ENCODE peak calls at places on chromosomes 5 and 9, in eight cellular contexts. N, P, D, Q, C, G, K and M are unnamed samples.

GRCh38 chr9:82993856-82994605 is 68.9 kb downstream of the RASEF start:
- DNase-seq in N (no peak), P (no peak), D (no peak), Q (no peak), C (no peak), G (no peak), K (no peak), M (no peak)

GRCh38 chr5:50958852-50959457 is 292.5 kb downstream of the PARP8 start:
- DNase-seq in N (peak; percentile 15), P (peak; percentile 59), D (no peak), Q (no peak), C (no peak), G (no peak), K (no peak), M (peak; percentile 7)

GRCh38 chr5:113487779-113488644 is at the start of gene MCC:
- DNase-seq in N (no peak), P (peak; percentile 92), D (peak; percentile 60), Q (peak; percentile 88), C (no peak), G (peak; percentile 76), K (peak; percentile 78), M (peak; percentile 84)

GRCh38 chr5:107381189-107381856 is 289.4 kb downstream of the EFNA5 start:
- DNase-seq in N (no peak), P (no peak), D (no peak), Q (no peak), C (peak; percentile 63), G (no peak), K (no peak), M (no peak)

GRCh38 chr5:113917997-113918396 is 404.5 kb downstream of the YTHDC2 start:
- DNase-seq in N (no peak), P (no peak), D (no peak), Q (no peak), C (no peak), G (no peak), K (no peak), M (no peak)

GRCh38 chr5:107203231-107203630 is 467.5 kb downstream of the EFNA5 start:
- DNase-seq in N (no peak), P (no peak), D (no peak), Q (no peak), C (no peak), G (no peak), K (no peak), M (no peak)

GRCh38 chr9:13033959-13034695 is 245.4 kb downstream of the MPDZ start:
- DNase-seq in N (peak; percentile 13), P (peak; percentile 87), D (peak; percentile 62), Q (peak; percentile 81), C (peak; percentile 24), G (peak; percentile 59), K (no peak), M (peak; percentile 67)

GRCh38 chr9:116087751-116088194 is 65.8 kb upstream of the PAPPA start:
- DNase-seq in N (no peak), P (no peak), D (no peak), Q (no peak), C (no peak), G (no peak), K (no peak), M (no peak)

GRCh38 chr5:122498163-122498562 is 186.1 kb downstream of the SNCAIP start:
- DNase-seq in N (no peak), P (peak; percentile 32), D (no peak), Q (no peak), C (no peak), G (no peak), K (no peak), M (no peak)

GRCh38 chr9:130213898-130214761 is 41.9 kb downstream of the NCS1 start:
- DNase-seq in N (no peak), P (peak; percentile 80), D (no peak), Q (no peak), C (no peak), G (no peak), K (no peak), M (no peak)

GRCh38 chr9:127344373-127344995 is 52.5 kb upstream of the SLC2A8 start:
- DNase-seq in N (no peak), P (no peak), D (no peak), Q (no peak), C (no peak), G (no peak), K (no peak), M (no peak)

GRCh38 chr9:112858625-112859147 is 32.0 kb downstream of the SLC46A2 start:
- DNase-seq in N (peak; percentile 91), P (no peak), D (no peak), Q (no peak), C (no peak), G (no peak), K (no peak), M (no peak)

GRCh38 chr9:137719194-137719593 is 100.4 kb downstream of the EHMT1 start:
- DNase-seq in N (no peak), P (no peak), D (no peak), Q (no peak), C (no peak), G (no peak), K (no peak), M (no peak)

GRCh38 chr9:70003786-70004185 is 39.9 kb upstream of the MAMDC2 start:
- DNase-seq in N (no peak), P (no peak), D (no peak), Q (no peak), C (no peak), G (no peak), K (no peak), M (no peak)

GRCh38 chr9:127417130-127418036 is 6.8 kb upstream of the ZNF79 start:
- DNase-seq in N (no peak), P (peak; percentile 57), D (no peak), Q (peak; percentile 90), C (no peak), G (peak; percentile 54), K (no peak), M (peak; percentile 36)

GRCh38 chr5:36744041-36744677 is 132.4 kb upstream of the NIPBL start:
- DNase-seq in N (no peak), P (no peak), D (no peak), Q (no peak), C (no peak), G (no peak), K (no peak), M (peak; percentile 82)

GRCh38 chr5:44536650-44537260 is 147.5 kb upstream of the FGF10 start:
- DNase-seq in N (peak; percentile 5), P (peak; percentile 35), D (peak; percentile 30), Q (no peak), C (peak; percentile 18), G (no peak), K (no peak), M (no peak)

GRCh38 chr5:149804478-149805450 is 74.7 kb downstream of the PPARGC1B start:
- DNase-seq in N (no peak), P (no peak), D (no peak), Q (no peak), C (no peak), G (no peak), K (no peak), M (no peak)

GRCh38 chr9:117703538-117703937 is 665 bp upstream of the TLR4 start:
- DNase-seq in N (no peak), P (no peak), D (no peak), Q (no peak), C (no peak), G (no peak), K (no peak), M (no peak)

GRCh38 chr9:129163753-129164152 is 14.3 kb downstream of the IER5L start:
- DNase-seq in N (no peak), P (no peak), D (no peak), Q (peak; percentile 69), C (no peak), G (no peak), K (no peak), M (no peak)

GRCh38 chr9:129170229-129170628 is 7.8 kb downstream of the IER5L start:
- DNase-seq in N (no peak), P (no peak), D (no peak), Q (no peak), C (no peak), G (no peak), K (no peak), M (no peak)

GRCh38 chr9:129164246-129164930 is 13.7 kb downstream of the IER5L start:
- DNase-seq in N (no peak), P (no peak), D (peak; percentile 67), Q (peak; percentile 90), C (no peak), G (peak; percentile 76), K (no peak), M (peak; percentile 63)

GRCh38 chr9:129165198-129165597 is 12.9 kb downstream of the IER5L start:
- DNase-seq in N (no peak), P (no peak), D (no peak), Q (no peak), C (no peak), G (no peak), K (no peak), M (no peak)

GRCh38 chr9:129166962-129167557 is 11.0 kb downstream of the IER5L start:
- DNase-seq in N (peak; percentile 78), P (no peak), D (peak; percentile 95), Q (peak; percentile 92), C (no peak), G (peak; percentile 85), K (no peak), M (peak; percentile 92)
- H3K27ac ChIP-seq in N (peak overlapping the region; percentile 54), P (peak overlapping the region; percentile 6), D (peak overlapping the region; percentile 91), Q (peak overlapping the region; percentile 80), C (peak overlapping the region; percentile 68), G (peak overlapping the region; percentile 94), K (peak overlapping the region; percentile 64), M (peak overlapping the region; percentile 92)

DNA sequence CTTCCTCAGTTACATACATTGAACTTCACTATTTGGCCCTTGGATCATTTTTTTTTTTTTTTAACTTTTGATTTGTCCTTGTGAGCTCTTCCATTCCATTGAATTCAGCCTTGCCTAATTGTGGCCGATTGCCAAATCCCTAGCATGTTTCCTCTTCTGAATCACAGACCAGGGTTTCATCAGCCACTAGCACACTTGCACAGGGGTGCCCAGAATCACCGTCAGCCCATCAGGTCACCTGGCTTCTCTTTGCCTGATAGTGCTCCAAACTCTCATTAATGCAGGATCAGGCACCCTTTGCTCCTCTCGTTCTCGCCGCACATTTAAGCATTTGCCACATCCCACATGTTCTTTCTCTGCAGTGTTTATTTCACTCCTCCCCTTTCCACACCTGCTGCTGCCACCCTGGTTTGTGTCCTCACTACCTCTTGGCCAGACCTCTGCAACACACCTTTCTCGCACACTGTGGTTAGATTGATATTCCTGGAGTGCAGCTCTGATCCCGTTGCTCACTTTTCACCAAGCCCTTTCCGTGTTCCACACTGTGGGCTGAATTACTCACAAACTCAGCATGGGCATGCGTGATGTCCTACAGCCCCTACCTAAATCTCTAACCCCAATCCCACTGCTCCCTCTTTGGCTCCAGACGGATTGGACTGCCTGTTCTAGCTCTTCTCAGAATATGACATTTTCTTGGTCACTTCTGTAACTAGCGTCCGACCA is 9.8 kb downstream of the PIK3R1 start:
- DNase-seq in N (peak; percentile 82), P (no peak), D (peak; percentile 69), Q (peak; percentile 90), C (no peak), G (peak; percentile 64), K (no peak), M (peak; percentile 38)
- H3K4me3 ChIP-seq in N (no peak overlapping the region), P (no peak overlapping the region), D (peak overlapping the region; percentile 6), Q (no peak overlapping the region), C (no peak overlapping the region), G (peak overlapping the region; percentile 22), K (no peak overlapping the region), M (no peak overlapping the region)

GRCh38 chr5:143037071-143037470 is 266.9 kb downstream of the ARHGAP26 start:
- DNase-seq in N (no peak), P (no peak), D (no peak), Q (no peak), C (no peak), G (no peak), K (no peak), M (no peak)
- TF ChIP-seq POLR2AphosphoS5 in N (no peak), P (no peak), D (no peak), Q (no peak), C (no peak), G (peak; percentile 56), K (no peak), M (no peak)

GRCh38 chr5:34487956-34488355 is 168.2 kb upstream of the RAI14 start:
- DNase-seq in N (no peak), P (no peak), D (no peak), Q (no peak), C (no peak), G (no peak), K (no peak), M (no peak)
- H3K27ac ChIP-seq in N (no peak overlapping the region), P (no peak overlapping the region), D (peak overlapping the region; percentile 86), Q (peak overlapping the region; percentile 72), C (no peak overlapping the region), G (peak overlapping the region; percentile 57), K (no peak overlapping the region), M (peak overlapping the region; percentile 90)